ENCODE peak calls at places on chromosomes 13 and 19, in five cellular contexts. M is K562, F is SK-N-SH, X is GM12891, Y is GM12878. H is an unnamed sample.
A peak's percentile ranks its signal among the peaks of the same experiment; 100 is the strongest.

GRCh38 chr19:34688592-34688991 is 11.1 kb downstream of the ZNF302 start:
- DNase-seq in M (peak; percentile 12), F (no peak), X (no peak), Y (no peak), H (no peak)

GRCh38 chr19:50320051-50320450 is 9.1 kb downstream of the KCNC3 start:
- DNase-seq in M (no peak), F (no peak), X (no peak), Y (no peak), H (no peak)

GRCh38 chr13:33472446-33472845 is 186.9 kb upstream of the STARD13 start:
- DNase-seq in M (no peak), F (no peak), X (no peak), Y (no peak), H (no peak)

GRCh38 chr19:45591004-45591637 is 6.5 kb upstream of the OPA3 start:
- DNase-seq in M (peak; percentile 84), F (peak; percentile 79), X (no peak), Y (no peak), H (no peak)

GRCh38 chr19:46478356-46478986 is 7.1 kb upstream of the PNMA8A start:
- DNase-seq in M (peak; percentile 50), F (peak; percentile 66), X (no peak), Y (no peak), H (no peak)

GRCh38 chr19:1104452-1105216 is 840 bp downstream of the GPX4 start:
- DNase-seq in M (peak; percentile 86), F (peak; percentile 92), X (peak; percentile 91), Y (no peak), H (peak; percentile 86)

GRCh38 chr13:113840541-113841354 is 23.1 kb downstream of the GAS6 start:
- DNase-seq in M (no peak), F (no peak), X (no peak), Y (no peak), H (no peak)

GRCh38 chr13:47869780-47870179 is 131.3 kb downstream of the SUCLA2 start:
- DNase-seq in M (no peak), F (no peak), X (no peak), Y (no peak), H (no peak)

GRCh38 chr13:109158383-109158782 is 529.0 kb downstream of the MYO16 start:
- DNase-seq in M (no peak), F (no peak), X (no peak), Y (no peak), H (no peak)

GRCh38 chr13:110272651-110273050 is 34.3 kb downstream of the COL4A1 start:
- DNase-seq in M (no peak), F (no peak), X (no peak), Y (no peak), H (no peak)

GRCh38 chr19:18500820-18501219 is 21.1 kb downstream of the ELL start:
- DNase-seq in M (no peak), F (no peak), X (no peak), Y (no peak), H (no peak)

GRCh38 chr19:5186293-5187050 is 154.1 kb downstream of the PTPRS start:
- DNase-seq in M (no peak), F (no peak), X (no peak), Y (no peak), H (no peak)

GRCh38 chr13:93818345-93818744 is 591.7 kb downstream of the GPC6 start:
- DNase-seq in M (no peak), F (no peak), X (no peak), Y (no peak), H (no peak)

GRCh38 chr19:43700368-43701015 is 15.4 kb upstream of the IRGC start:
- DNase-seq in M (no peak), F (no peak), X (no peak), Y (no peak), H (no peak)

GRCh38 chr19:34808566-34808965 is 35.6 kb upstream of the ZNF599 start:
- DNase-seq in M (no peak), F (no peak), X (no peak), Y (no peak), H (no peak)

GRCh38 chr13:99528547-99528946 is 27.3 kb downstream of the TM9SF2 start:
- DNase-seq in M (no peak), F (no peak), X (peak; percentile 21), Y (no peak), H (no peak)

GRCh38 chr13:106337096-106337495 is 198.4 kb downstream of the EFNB2 start:
- DNase-seq in M (no peak), F (no peak), X (no peak), Y (no peak), H (no peak)

GRCh38 chr13:79710376-79710775 is 229.4 kb downstream of the NDFIP2 start:
- DNase-seq in M (no peak), F (peak; percentile 35), X (no peak), Y (no peak), H (no peak)

GRCh38 chr13:40680659-40681323 is 14.3 kb upstream of the FOXO1 start:
- DNase-seq in M (no peak), F (no peak), X (no peak), Y (no peak), H (no peak)

GRCh38 chr19:42422576-42423461 is 4.4 kb downstream of the LIPE start:
- DNase-seq in M (no peak), F (peak; percentile 85), X (no peak), Y (no peak), H (no peak)

GRCh38 chr19:3383121-3383722 is 16.8 kb downstream of the NFIC start:
- DNase-seq in M (no peak), F (no peak), X (no peak), Y (no peak), H (no peak)

GRCh38 chr19:46924874-46925547 is 64.2 kb downstream of the ARHGAP35 start:
- DNase-seq in M (peak; percentile 66), F (no peak), X (peak; percentile 30), Y (no peak), H (peak; percentile 34)

GRCh38 chr19:19260417-19260816 is 12.7 kb downstream of the TM6SF2 start:
- DNase-seq in M (no peak), F (no peak), X (peak; percentile 2), Y (no peak), H (no peak)

GRCh38 chr13:20301391-20302071 is 69.4 kb upstream of the GJB6 start:
- DNase-seq in M (no peak), F (no peak), X (no peak), Y (no peak), H (no peak)

GRCh38 chr19:18657590-18658365 is 20.9 kb downstream of the KLHL26 start:
- DNase-seq in M (peak; percentile 49), F (peak; percentile 76), X (no peak), Y (no peak), H (no peak)

GRCh38 chr19:37706052-37706605 is 13.4 kb downstream of the ZNF607 start:
- DNase-seq in M (no peak), F (no peak), X (no peak), Y (no peak), H (no peak)

GRCh38 chr19:2014731-2015610 is 543 bp downstream of the BTBD2 start:
- DNase-seq in M (no peak), F (peak; percentile 59), X (peak; percentile 72), Y (no peak), H (peak; percentile 78)

GRCh38 chr19:9931629-9932028 is 4.7 kb downstream of the OLFM2 start:
- DNase-seq in M (no peak), F (no peak), X (no peak), Y (no peak), H (no peak)

GRCh38 chr19:49340069-49340864 is 5.1 kb downstream of the CD37 start:
- DNase-seq in M (peak; percentile 87), F (no peak), X (peak; percentile 83), Y (peak; percentile 93), H (peak; percentile 89)

GRCh38 chr19:54708781-54709180 is 15.5 kb upstream of the KIR3DL3 start:
- DNase-seq in M (no peak), F (no peak), X (no peak), Y (no peak), H (no peak)

GRCh38 chr13:33582121-33582520 is 235.8 kb upstream of the RFC3 start:
- DNase-seq in M (no peak), F (no peak), X (no peak), Y (no peak), H (no peak)

GRCh38 chr19:1651548-1652394 is 644 bp downstream of the TCF3 start:
- DNase-seq in M (peak; percentile 71), F (peak; percentile 82), X (no peak), Y (no peak), H (no peak)

GRCh38 chr13:97535619-97536018 is 101.7 kb downstream of the RAP2A start:
- DNase-seq in M (no peak), F (no peak), X (no peak), Y (no peak), H (no peak)

GRCh38 chr19:10491472-10492047 is 11.6 kb downstream of the KEAP1 start:
- DNase-seq in M (no peak), F (no peak), X (no peak), Y (no peak), H (no peak)

GRCh38 chr13:27954406-27954851 is 14.7 kb downstream of the CDX2 start:
- DNase-seq in M (no peak), F (peak; percentile 34), X (no peak), Y (no peak), H (no peak)

DNA sequence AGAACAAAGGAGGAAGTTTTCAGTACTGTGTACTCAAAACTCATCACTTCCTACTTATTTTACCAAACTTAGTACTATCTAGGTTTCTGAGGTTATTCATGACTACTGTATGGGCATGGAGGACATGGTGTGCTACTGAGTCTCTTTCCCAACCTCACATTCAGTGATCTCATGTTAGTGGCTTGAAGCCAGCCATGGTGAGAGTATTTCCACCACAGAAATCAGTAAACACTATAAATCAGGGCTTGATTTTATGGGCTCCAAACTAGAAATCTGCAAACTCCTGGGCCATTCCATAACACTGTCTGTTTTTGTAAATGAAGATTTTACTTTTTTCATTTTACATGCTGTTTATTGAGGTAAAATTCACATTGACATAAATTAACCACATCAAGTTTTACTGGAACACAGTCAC is 19.7 kb downstream of the MED26 start:
- DNase-seq in M (no peak), F (no peak), X (no peak), Y (no peak), H (no peak)
- TF ChIP-seq TAF1 in M (no peak), F (no peak), X (no peak), Y (no peak), H (no peak)

GRCh38 chr13:87311165-87311564 is 360.0 kb upstream of the SLITRK5 start:
- DNase-seq in M (no peak), F (no peak), X (no peak), Y (no peak), H (no peak)
- TF ChIP-seq TAF1 in M (no peak), F (no peak), X (no peak), Y (no peak), H (no peak)

DNA sequence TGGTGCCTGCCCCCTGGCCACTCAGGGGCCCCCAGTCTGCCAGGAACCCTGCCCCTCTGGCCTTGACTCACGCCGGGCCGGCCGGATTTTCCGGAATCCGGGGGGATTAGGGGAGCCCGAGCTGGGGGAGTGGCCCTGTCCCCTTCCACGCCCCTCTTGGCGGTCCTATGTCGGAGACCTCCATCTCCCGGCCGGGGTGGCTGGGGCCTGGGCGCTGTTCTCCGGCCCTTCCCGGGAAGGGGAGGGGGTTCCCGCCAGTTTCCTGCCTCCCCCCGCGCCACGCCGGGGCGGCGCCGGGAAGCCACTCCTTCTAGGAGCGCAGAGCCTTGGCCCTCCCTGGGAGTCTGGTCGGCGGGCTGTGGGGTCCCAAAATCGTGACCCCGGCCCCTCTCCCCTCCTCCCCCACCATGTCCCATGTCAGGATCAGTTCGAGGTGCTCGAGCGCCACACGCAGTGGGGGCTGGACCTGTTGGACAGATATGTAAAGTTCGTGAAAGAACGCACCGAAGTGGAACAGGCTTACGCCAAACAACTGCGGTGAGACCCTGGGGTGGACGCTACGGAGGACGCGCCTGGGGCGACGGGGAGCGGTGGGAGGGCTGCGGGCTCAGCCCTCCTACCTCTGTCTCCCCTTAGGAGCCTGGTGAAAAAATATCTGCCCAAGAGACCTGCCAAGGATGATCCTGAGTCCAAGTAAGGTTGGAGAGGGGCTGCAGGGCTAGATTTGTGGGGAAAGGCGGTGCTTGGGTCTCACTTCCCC is 1.3 kb downstream of the TRIP10 start:
- DNase-seq in M (peak; percentile 42), F (peak; percentile 81), X (no peak), Y (no peak), H (no peak)
- TF ChIP-seq TAF1 in M (no peak), F (no peak), X (no peak), Y (no peak), H (no peak)

GRCh38 chr13:52991344-52992020 is 37.1 kb upstream of the OLFM4 start:
- DNase-seq in M (no peak), F (peak; percentile 23), X (no peak), Y (no peak), H (no peak)
- TF ChIP-seq TAF1 in M (no peak), F (no peak), X (no peak), Y (no peak), H (no peak)

H was measured in GM12892.